ENCODE peak calls at places on chromosomes 13 and 19, in six cellular contexts. One of them, this sample, is unnamed.

GRCh38 chr19:45469835-45470146 is 2.0 kb downstream of the FOSB start:
- DNase-seq in brain microvascular endothelial cell: no peak
- DNase-seq in KG1: no peak
- DNase-seq in mammary epithelial cell: no peak
- DNase-seq in IMR-90: no peak
- DNase-seq in WTC11: peak
- DNase-seq in this sample: no peak

GRCh38 chr19:16369664-16370576 is 45.3 kb downstream of the KLF2 start:
- DNase-seq in brain microvascular endothelial cell: no peak
- DNase-seq in KG1: no peak
- DNase-seq in mammary epithelial cell: no peak
- DNase-seq in IMR-90: no peak
- DNase-seq in WTC11: no peak
- DNase-seq in this sample: peak

GRCh38 chr13:55263045-55263444 is 1877.7 kb upstream of the PRR20A start:
- DNase-seq in brain microvascular endothelial cell: no peak
- DNase-seq in KG1: no peak
- DNase-seq in mammary epithelial cell: no peak
- DNase-seq in IMR-90: no peak
- DNase-seq in WTC11: no peak
- DNase-seq in this sample: no peak

GRCh38 chr13:78160793-78161192 is 242.2 kb upstream of the EDNRB start:
- DNase-seq in brain microvascular endothelial cell: no peak
- DNase-seq in KG1: no peak
- DNase-seq in mammary epithelial cell: peak
- DNase-seq in IMR-90: peak
- DNase-seq in WTC11: no peak
- DNase-seq in this sample: no peak

GRCh38 chr13:48160879-48161278 is 66.0 kb upstream of the MED4 start:
- DNase-seq in brain microvascular endothelial cell: peak
- DNase-seq in KG1: no peak
- DNase-seq in mammary epithelial cell: peak
- DNase-seq in IMR-90: no peak
- DNase-seq in WTC11: no peak
- DNase-seq in this sample: no peak

GRCh38 chr13:111344471-111345191 is 24.2 kb downstream of the TEX29 start:
- DNase-seq in brain microvascular endothelial cell: peak
- DNase-seq in KG1: no peak
- DNase-seq in mammary epithelial cell: no peak
- DNase-seq in IMR-90: peak
- DNase-seq in WTC11: peak
- DNase-seq in this sample: no peak

GRCh38 chr13:48004201-48004600 is 3.1 kb upstream of the SUCLA2 start:
- DNase-seq in brain microvascular endothelial cell: no peak
- DNase-seq in KG1: no peak
- DNase-seq in mammary epithelial cell: no peak
- DNase-seq in IMR-90: no peak
- DNase-seq in WTC11: no peak
- DNase-seq in this sample: no peak

GRCh38 chr19:15264933-15265206 is 32.6 kb upstream of the EPHX3 start:
- DNase-seq in brain microvascular endothelial cell: no peak
- DNase-seq in KG1: no peak
- DNase-seq in mammary epithelial cell: no peak
- DNase-seq in IMR-90: no peak
- DNase-seq in WTC11: no peak
- DNase-seq in this sample: no peak

GRCh38 chr13:28137556-28137955 is 789 bp upstream of the PAN3 start:
- DNase-seq in brain microvascular endothelial cell: no peak
- DNase-seq in KG1: no peak
- DNase-seq in mammary epithelial cell: no peak
- DNase-seq in IMR-90: no peak
- DNase-seq in WTC11: no peak
- DNase-seq in this sample: no peak

GRCh38 chr13:111949311-111949710 is 117.6 kb upstream of the SOX1 start:
- DNase-seq in brain microvascular endothelial cell: no peak
- DNase-seq in KG1: no peak
- DNase-seq in mammary epithelial cell: no peak
- DNase-seq in IMR-90: no peak
- DNase-seq in WTC11: no peak
- DNase-seq in this sample: no peak

GRCh38 chr13:64154514-64154913 is 2738.9 kb upstream of the PCDH20 start:
- DNase-seq in brain microvascular endothelial cell: no peak
- DNase-seq in KG1: no peak
- DNase-seq in mammary epithelial cell: no peak
- DNase-seq in IMR-90: peak
- DNase-seq in WTC11: no peak
- DNase-seq in this sample: no peak

GRCh38 chr19:10797541-10798256 is 38.3 kb downstream of the TMED1 start:
- DNase-seq in brain microvascular endothelial cell: no peak
- DNase-seq in KG1: no peak
- DNase-seq in mammary epithelial cell: no peak
- DNase-seq in IMR-90: no peak
- DNase-seq in WTC11: no peak
- DNase-seq in this sample: peak

GRCh38 chr19:7848779-7849457 is 18.9 kb downstream of the EVI5L start:
- DNase-seq in brain microvascular endothelial cell: no peak
- DNase-seq in KG1: no peak
- DNase-seq in mammary epithelial cell: no peak
- DNase-seq in IMR-90: no peak
- DNase-seq in WTC11: no peak
- DNase-seq in this sample: no peak

GRCh38 chr13:61406275-61406674 is 9.4 kb downstream of the PCDH20 start:
- DNase-seq in brain microvascular endothelial cell: no peak
- DNase-seq in KG1: no peak
- DNase-seq in mammary epithelial cell: no peak
- DNase-seq in IMR-90: no peak
- DNase-seq in WTC11: no peak
- DNase-seq in this sample: no peak

GRCh38 chr19:3466630-3467029 is 13.7 kb downstream of the SMIM24 start:
- DNase-seq in brain microvascular endothelial cell: no peak
- DNase-seq in KG1: no peak
- DNase-seq in mammary epithelial cell: no peak
- DNase-seq in IMR-90: no peak
- DNase-seq in WTC11: no peak
- DNase-seq in this sample: no peak

GRCh38 chr19:50977626-50978025 is 6.1 kb downstream of the KLK7 start:
- DNase-seq in brain microvascular endothelial cell: no peak
- DNase-seq in KG1: no peak
- DNase-seq in mammary epithelial cell: no peak
- DNase-seq in IMR-90: no peak
- DNase-seq in WTC11: no peak
- DNase-seq in this sample: no peak

GRCh38 chr19:17172624-17173345 is 42.4 kb upstream of the USE1 start:
- DNase-seq in brain microvascular endothelial cell: no peak
- DNase-seq in KG1: no peak
- DNase-seq in mammary epithelial cell: no peak
- DNase-seq in IMR-90: no peak
- DNase-seq in WTC11: no peak
- DNase-seq in this sample: no peak

GRCh38 chr13:114004416-114005205 is 30.7 kb upstream of the C13orf46 start:
- DNase-seq in brain microvascular endothelial cell: peak
- DNase-seq in KG1: no peak
- DNase-seq in mammary epithelial cell: no peak
- DNase-seq in IMR-90: peak
- DNase-seq in WTC11: no peak
- DNase-seq in this sample: no peak

GRCh38 chr13:25945596-25945995 is 106.2 kb downstream of the SHISA2 start:
- DNase-seq in brain microvascular endothelial cell: peak
- DNase-seq in KG1: no peak
- DNase-seq in mammary epithelial cell: no peak
- DNase-seq in IMR-90: no peak
- DNase-seq in WTC11: no peak
- DNase-seq in this sample: no peak

GRCh38 chr13:35818577-35819165 is 312.5 kb downstream of the DCLK1 start:
- DNase-seq in brain microvascular endothelial cell: no peak
- DNase-seq in KG1: no peak
- DNase-seq in mammary epithelial cell: peak
- DNase-seq in IMR-90: peak
- DNase-seq in WTC11: no peak
- DNase-seq in this sample: no peak

GRCh38 chr13:112074139-112074710 is 7.3 kb downstream of the SOX1 start:
- DNase-seq in brain microvascular endothelial cell: no peak
- DNase-seq in KG1: no peak
- DNase-seq in mammary epithelial cell: no peak
- DNase-seq in IMR-90: no peak
- DNase-seq in WTC11: no peak
- DNase-seq in this sample: no peak